ENCODE peak calls at places on chromosome 12, in nine cellular contexts. I is kidney glomerular epithelial cell; W is ovary; Z is stimulated activated CD8-positive, alpha-beta memory T cell treated with anti-CD3 and anti-CD28 coated beads, Interleukin-2, amount 100 ng/mL, for 1 hour; C is anterior cingulate cortex; M is left cardiac atrium; U is foreskin melanocyte; A is stimulated activated CD4-positive, alpha-beta T cell treated with anti-CD3 and anti-CD28 coated beads, Interleukin-2, amount 100 ng/mL, for 4 hours; P is RWPE1. K is an unnamed sample.
A peak's percentile ranks its signal among the peaks of the same experiment; 100 is the strongest.

GRCh38 chr12:8823565-8824300 is 1.3 kb downstream of the A2ML1 start:
- DNase-seq in I (no peak), P (no peak), A (no peak), U (peak; percentile 3), C (peak; percentile 41), W (peak; percentile 44), Z (no peak), M (no peak), K (no peak)

GRCh38 chr12:52423661-52424503 is 10.3 kb downstream of the KRT75 start:
- DNase-seq in M (no peak), U (no peak), C (no peak), Z (no peak), A (no peak), P (no peak), I (no peak), W (no peak), K (no peak)

GRCh38 chr12:28998662-28999120 is 150.4 kb upstream of the FAR2 start:
- DNase-seq in U (no peak), P (peak; percentile 34), A (no peak), M (no peak), I (peak; percentile 10), C (no peak), W (no peak), Z (no peak), K (no peak)

GRCh38 chr12:49962861-49963765 is 1.4 kb downstream of the AQP5 start:
- DNase-seq in C (peak; percentile 18), I (peak; percentile 83), P (peak; percentile 92), A (no peak), M (peak; percentile 77), W (no peak), U (no peak), Z (no peak), K (no peak)

GRCh38 chr12:123120452-123121166 is 30.3 kb downstream of the PITPNM2 start:
- DNase-seq in M (no peak), P (no peak), Z (no peak), A (no peak), C (no peak), W (no peak), U (no peak), I (no peak), K (no peak)

GRCh38 chr12:88111074-88111652 is 30.7 kb downstream of the CEP290 start:
- DNase-seq in W (no peak), M (no peak), Z (no peak), C (no peak), U (peak; percentile 2), I (peak; percentile 45), P (peak; percentile 35), A (no peak), K (no peak)

GRCh38 chr12:460301-461230 is 827 bp downstream of the B4GALNT3 start:
- DNase-seq in U (no peak), P (no peak), Z (no peak), M (peak; percentile 52), A (peak; percentile 10), C (no peak), I (no peak), W (peak; percentile 43), K (no peak)

GRCh38 chr12:49706351-49707126 is 666 bp downstream of the FMNL3 start:
- DNase-seq in Z (no peak), P (peak; percentile 38), M (peak; percentile 55), U (peak; percentile 72), I (no peak), W (peak; percentile 65), C (peak; percentile 49), A (no peak), K (no peak)

GRCh38 chr12:6867407-6868210 is at the start of gene TPI1:
- DNase-seq in P (peak; percentile 84), Z (peak; percentile 76), U (peak; percentile 52), M (peak; percentile 88), C (peak; percentile 79), W (peak; percentile 90), I (peak; percentile 48), A (peak; percentile 71), K (no peak)

GRCh38 chr12:111401167-111401605 is 4.5 kb upstream of the SH2B3 start:
- DNase-seq in C (no peak), P (no peak), Z (no peak), W (no peak), U (no peak), A (no peak), I (no peak), M (no peak), K (no peak)

GRCh38 chr12:51669996-51670395 is 79.0 kb downstream of the SCN8A start:
- DNase-seq in C (no peak), M (no peak), I (no peak), U (no peak), Z (no peak), P (peak; percentile 18), A (no peak), W (no peak), K (no peak)